ENCODE peak calls at places on chromosome 16, in ten cellular contexts. Y is AML-193, R is HuH-7.5, Q is Kasumi-1, S is NCI-H1092, X is Calu3, T is hepatic stellate cell, E is erythroblast, B is NCI-H1048, U is SW 1271. G is an unnamed sample.

GRCh38 chr16:8862309-8863130 is 6.3 kb downstream of the CARHSP1 start:
- DNase-seq in R (no peak), U (no peak), E (peak; percentile 11), T (no peak), Q (no peak), S (no peak), Y (no peak), B (no peak), X (no peak), G (no peak)

GRCh38 chr16:70437017-70437581 is 1.8 kb downstream of the ST3GAL2 start:
- DNase-seq in U (no peak), R (no peak), Q (peak; percentile 80), T (peak; percentile 60), X (no peak), S (no peak), Y (no peak), B (no peak), E (peak; percentile 53), G (peak; percentile 85)

GRCh38 chr16:49698931-49699715 is 156.8 kb downstream of the ZNF423 start:
- DNase-seq in Q (no peak), R (no peak), X (no peak), U (no peak), B (no peak), T (peak; percentile 45), E (no peak), Y (no peak), S (peak; percentile 77), G (no peak)

GRCh38 chr16:31246296-31246695 is 13.5 kb upstream of the ITGAM start:
- DNase-seq in S (no peak), Y (no peak), R (no peak), U (no peak), B (no peak), E (no peak), X (no peak), Q (no peak), T (no peak), G (no peak)

GRCh38 chr16:57299009-57299718 is 14.7 kb upstream of the PLLP start:
- DNase-seq in Y (peak; percentile 80), Q (peak; percentile 77), X (peak; percentile 73), S (no peak), R (no peak), U (no peak), E (no peak), B (no peak), T (peak; percentile 65), G (peak; percentile 80)

GRCh38 chr16:87560428-87561199 is 41.7 kb upstream of the JPH3 start:
- DNase-seq in X (peak; percentile 49), Q (no peak), T (no peak), S (no peak), U (peak; percentile 25), Y (no peak), E (peak; percentile 29), R (peak; percentile 58), B (no peak), G (peak; percentile 59)

GRCh38 chr16:67781548-67781921 is 24.8 kb downstream of the RANBP10 start:
- DNase-seq in R (no peak), B (no peak), S (no peak), X (no peak), T (no peak), Y (no peak), E (peak; percentile 66), U (no peak), Q (peak; percentile 64), G (peak; percentile 48)

GRCh38 chr16:56576585-56577299 is 11.9 kb downstream of the MT4 start:
- DNase-seq in E (peak; percentile 77), Y (peak; percentile 67), B (no peak), X (peak; percentile 90), U (peak; percentile 1), T (peak; percentile 43), Q (peak; percentile 75), S (peak; percentile 4), R (peak; percentile 47), G (peak; percentile 82)

GRCh38 chr16:1630450-1631213 is 18.5 kb downstream of the CRAMP1 start:
- DNase-seq in B (no peak), R (no peak), Y (no peak), S (no peak), U (no peak), X (no peak), E (no peak), Q (no peak), T (no peak), G (no peak)

GRCh38 chr16:64051826-64052225 is 1070.0 kb downstream of the CDH11 start:
- DNase-seq in X (no peak), Q (peak; percentile 23), R (no peak), Y (peak; percentile 6), E (no peak), T (no peak), S (no peak), U (peak; percentile 19), B (no peak), G (peak; percentile 20)

GRCh38 chr16:69566437-69567030 is 768 bp downstream of the NFAT5 start:
- DNase-seq in T (peak; percentile 70), B (no peak), Q (no peak), Y (peak; percentile 10), U (peak; percentile 73), R (peak; percentile 38), E (peak; percentile 70), X (peak; percentile 51), S (no peak), G (peak; percentile 70)

GRCh38 chr16:67872631-67873434 is at the start of gene EDC4:
- DNase-seq in U (peak; percentile 73), Y (peak; percentile 57), B (no peak), Q (peak; percentile 46), S (peak; percentile 63), X (peak; percentile 94), R (peak; percentile 88), E (peak; percentile 87), T (peak; percentile 92), G (peak; percentile 87)

GRCh38 chr16:73202176-73202729 is 154.3 kb upstream of the ZFHX3 start:
- DNase-seq in Q (no peak), B (no peak), T (peak; percentile 59), U (no peak), E (no peak), R (peak; percentile 27), S (no peak), Y (no peak), X (no peak), G (no peak)

GRCh38 chr16:85281181-85281580 is 168.9 kb upstream of the CIBAR2 start:
- DNase-seq in S (no peak), Y (no peak), R (no peak), X (no peak), U (no peak), Q (no peak), T (no peak), B (no peak), E (no peak), G (no peak)

GRCh38 chr16:31010943-31011342 is 505 bp upstream of the STX1B start:
- DNase-seq in B (no peak), X (no peak), Y (no peak), U (no peak), T (no peak), Q (no peak), E (no peak), S (no peak), R (no peak), G (no peak)

GRCh38 chr16:89958068-89958467 is 9.5 kb downstream of the DEF8 start:
- DNase-seq in E (peak; percentile 37), B (no peak), Q (no peak), U (peak; percentile 41), T (peak; percentile 59), R (peak; percentile 64), S (no peak), X (peak; percentile 20), Y (no peak), G (peak; percentile 80)

GRCh38 chr16:17476414-17477259 is 5.9 kb upstream of the XYLT1 start:
- DNase-seq in E (no peak), S (peak; percentile 55), R (peak; percentile 38), B (no peak), U (peak; percentile 39), T (peak; percentile 69), Q (peak; percentile 39), X (peak; percentile 65), Y (peak; percentile 44), G (peak; percentile 57)

GRCh38 chr16:49460786-49461470 is 87.3 kb downstream of the C16orf78 start:
- DNase-seq in T (no peak), Q (no peak), E (no peak), R (no peak), B (no peak), X (no peak), U (no peak), Y (no peak), S (no peak), G (no peak)

GRCh38 chr16:9596788-9597187 is 505.3 kb downstream of the HAPSTR1 start:
- DNase-seq in S (no peak), Y (no peak), T (no peak), E (no peak), R (no peak), B (no peak), U (no peak), Q (no peak), X (no peak), G (no peak)

GRCh38 chr16:65547799-65548446 is 426.1 kb upstream of the CDH11 start:
- DNase-seq in R (no peak), E (no peak), Q (no peak), T (peak; percentile 62), Y (no peak), S (no peak), B (no peak), X (no peak), U (no peak), G (no peak)

GRCh38 chr16:9091867-9092281 is 430 bp downstream of the HAPSTR1 start:
- DNase-seq in X (peak; percentile 45), E (peak; percentile 73), Y (no peak), B (no peak), U (no peak), R (no peak), Q (no peak), S (no peak), T (no peak), G (peak; percentile 53)

GRCh38 chr16:73063284-73063733 is 15.4 kb upstream of the ZFHX3 start:
- DNase-seq in B (no peak), R (no peak), E (no peak), Q (no peak), T (no peak), S (no peak), X (no peak), Y (no peak), U (no peak), G (no peak)

GRCh38 chr16:49473773-49474172 is 100.2 kb downstream of the C16orf78 start:
- DNase-seq in R (no peak), S (no peak), E (no peak), T (no peak), Q (no peak), B (no peak), Y (no peak), X (no peak), U (no peak), G (no peak)

GRCh38 chr16:11524098-11524760 is 62.5 kb downstream of the LITAF start:
- DNase-seq in Q (no peak), B (no peak), U (no peak), X (no peak), S (no peak), Y (no peak), R (no peak), E (no peak), T (peak; percentile 41), G (no peak)

GRCh38 chr16:38941-39892 is 14.2 kb downstream of the POLR3K start:
- DNase-seq in Y (no peak), S (no peak), X (peak; percentile 86), T (no peak), R (no peak), Q (no peak), B (no peak), E (no peak), U (no peak), G (peak; percentile 61)

GRCh38 chr16:578870-579405 is 9.2 kb downstream of the PIGQ start:
- DNase-seq in S (no peak), R (peak; percentile 75), X (no peak), T (peak; percentile 84), Y (no peak), B (no peak), Q (peak; percentile 45), U (no peak), E (peak; percentile 92), G (peak; percentile 84)

GRCh38 chr16:10941127-10941933 is 938 bp downstream of the DEXI start:
- DNase-seq in E (peak; percentile 35), T (no peak), U (no peak), B (no peak), Y (no peak), R (peak; percentile 33), X (no peak), Q (no peak), S (no peak), G (no peak)

GRCh38 chr16:31128711-31129567 is 6.6 kb downstream of the PRSS8 start:
- DNase-seq in Y (peak; percentile 99), X (peak; percentile 70), T (no peak), E (peak; percentile 87), U (no peak), B (no peak), S (no peak), Q (peak; percentile 58), R (no peak), G (peak; percentile 98)

G was measured in NB4.